ENCODE peak calls at places on chromosomes 16 and 17, in four cellular contexts. S is ovary; O is esophagus muscularis mucosa; B is CD8-positive, alpha-beta T cell. L is an unnamed sample.

GRCh38 chr16:49620868-49621239 is 235.1 kb downstream of the ZNF423 start:
- DNase-seq in S (peak; percentile 76), B (no peak), O (no peak), L (peak; percentile 18)

GRCh38 chr17:40373324-40373723 is 8.8 kb upstream of the GJD3 start:
- DNase-seq in O (no peak), S (no peak), B (no peak), L (no peak)

GRCh38 chr17:30426292-30426691 is 47.6 kb downstream of the CPD start:
- DNase-seq in B (no peak), S (no peak), O (no peak), L (no peak)

GRCh38 chr17:17713839-17714238 is 32.6 kb downstream of the RAI1 start:
- DNase-seq in S (no peak), B (no peak), O (no peak), L (no peak)

GRCh38 chr17:48728232-48729231 is at the start of gene HOXB13:
- DNase-seq in O (no peak), S (no peak), B (peak; percentile 43), L (peak; percentile 96)

GRCh38 chr17:38425744-38426143 is 2.5 kb upstream of the ARHGAP23 start:
- DNase-seq in S (no peak), B (no peak), O (no peak), L (no peak)

GRCh38 chr17:66715745-66716156 is 119.2 kb upstream of the CACNG5 start:
- DNase-seq in S (no peak), B (no peak), O (no peak), L (peak; percentile 79)

GRCh38 chr17:27623578-27623977 is 7.4 kb upstream of the LGALS9 start:
- DNase-seq in O (no peak), B (no peak), S (no peak), L (no peak)

GRCh38 chr17:37693328-37693727 is 50.1 kb upstream of the DDX52 start:
- DNase-seq in S (no peak), B (no peak), O (no peak), L (no peak)

GRCh38 chr17:81329927-81330883 is 35.1 kb upstream of the SLC38A10 start:
- DNase-seq in S (no peak), B (no peak), O (no peak), L (no peak)

GRCh38 chr16:13245713-13246377 is 344.4 kb downstream of the SHISA9 start:
- DNase-seq in B (no peak), S (no peak), O (no peak), L (no peak)

GRCh38 chr17:81644496-81644895 is 7.5 kb downstream of the TSPAN10 start:
- DNase-seq in O (no peak), B (no peak), S (no peak), L (no peak)

GRCh38 chr17:77579717-77580116 is 378.8 kb upstream of the TNRC6C start:
- DNase-seq in O (no peak), S (no peak), B (no peak), L (no peak)

GRCh38 chr16:77062878-77063566 is 128.0 kb upstream of the MON1B start:
- DNase-seq in O (no peak), B (no peak), S (no peak), L (no peak)

GRCh38 chr16:75202069-75202590 is 4.8 kb downstream of the CTRB2 start:
- DNase-seq in B (no peak), O (no peak), S (no peak), L (no peak)

GRCh38 chr17:49157784-49158183 is 25.2 kb downstream of the B4GALNT2 start:
- DNase-seq in O (no peak), B (no peak), S (no peak), L (peak; percentile 29)

GRCh38 chr16:1613728-1614225 is 1.6 kb downstream of the CRAMP1 start:
- DNase-seq in B (no peak), O (no peak), S (peak; percentile 34), L (no peak)

GRCh38 chr17:39404542-39405378 is 3.3 kb upstream of the FBXL20 start:
- DNase-seq in S (no peak), B (no peak), O (no peak), L (peak; percentile 1)

GRCh38 chr17:82292251-82293154 is 19.0 kb upstream of the CSNK1D start:
- DNase-seq in B (peak; percentile 89), S (peak; percentile 95), O (peak; percentile 99), L (peak; percentile 99)

GRCh38 chr17:62859146-62859545 is 51.0 kb upstream of the MARCHF10 start:
- DNase-seq in S (no peak), B (no peak), O (no peak), L (no peak)

GRCh38 chr17:44636562-44636961 is 19.7 kb upstream of the MEIOC start:
- DNase-seq in S (no peak), O (no peak), B (no peak), L (peak; percentile 1)

GRCh38 chr17:82859431-82860403 is 19.9 kb upstream of the ZNF750 start:
- DNase-seq in O (no peak), S (no peak), B (peak; percentile 63), L (peak; percentile 28)

GRCh38 chr17:47840742-47841487 is at the start of gene SCRN2:
- DNase-seq in O (peak; percentile 97), B (peak; percentile 88), S (peak; percentile 89), L (peak; percentile 67)

GRCh38 chr16:10979717-10980601 is 35.6 kb downstream of the CLEC16A start:
- DNase-seq in O (no peak), S (peak; percentile 62), B (no peak), L (no peak)

GRCh38 chr16:19555938-19556778 is 655 bp downstream of the VPS35L start:
- DNase-seq in O (no peak), B (peak; percentile 10), S (no peak), L (peak; percentile 61)

GRCh38 chr16:72723781-72724180 is 324.1 kb downstream of the ZFHX3 start:
- DNase-seq in S (no peak), B (no peak), O (no peak), L (no peak)

GRCh38 chr17:32777436-32777835 is 99.5 kb downstream of the MYO1D start:
- DNase-seq in S (no peak), O (no peak), B (no peak), L (no peak)

GRCh38 chr17:28509784-28510183 is 3.6 kb downstream of the FOXN1 start:
- DNase-seq in B (no peak), S (no peak), O (no peak), L (no peak)

GRCh38 chr16:71297252-71297651 is 8.1 kb upstream of the CMTR2 start:
- DNase-seq in S (no peak), B (no peak), O (no peak), L (peak; percentile 15)

GRCh38 chr16:6231351-6231750 is 1101.3 kb upstream of the RBFOX1 start:
- DNase-seq in O (no peak), B (no peak), S (no peak), L (no peak)

GRCh38 chr16:83913234-83913633 is 14.3 kb downstream of the MLYCD start:
- DNase-seq in S (no peak), O (no peak), B (no peak), L (no peak)

GRCh38 chr16:57755726-57756423 is 20.3 kb downstream of the KATNB1 start:
- DNase-seq in B (no peak), S (peak; percentile 21), O (no peak), L (no peak)

GRCh38 chr16:86505899-86506864 is 4.1 kb upstream of the FOXF1 start:
- DNase-seq in B (no peak), S (no peak), O (no peak), L (no peak)

GRCh38 chr17:67328026-67328425 is 38.4 kb downstream of the PSMD12 start:
- DNase-seq in O (no peak), S (no peak), B (no peak), L (no peak)

GRCh38 chr17:82921426-82921825 is 81.6 kb upstream of the ZNF750 start:
- DNase-seq in S (no peak), O (no peak), B (no peak), L (no peak)

DNA sequence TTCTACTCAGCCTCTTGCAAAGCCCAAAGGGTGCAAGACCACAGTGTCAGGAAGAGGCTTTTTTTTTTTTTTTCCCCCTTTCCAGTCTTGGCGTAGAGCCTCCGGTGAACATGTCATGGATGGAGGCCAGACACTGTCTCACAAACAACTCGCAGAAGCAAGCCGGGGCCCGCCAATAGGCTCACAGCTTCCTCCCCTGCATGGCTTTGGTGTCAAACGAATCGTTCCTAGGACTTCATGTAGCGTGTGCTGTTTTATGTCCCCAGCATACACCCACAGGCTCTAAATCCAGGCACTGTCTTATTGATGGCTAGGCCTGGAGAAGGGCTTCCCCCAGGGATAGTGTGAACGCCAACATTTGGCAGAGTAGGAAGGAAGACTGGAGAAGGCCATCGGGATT is 457.7 kb upstream of the MAF start:
- DNase-seq in B (no peak), S (peak; percentile 81), O (no peak), L (no peak)
- H3K4me3 ChIP-seq in B (no peak overlapping the region), S (no peak overlapping the region), O (no peak overlapping the region), L (no peak overlapping the region)

DNA sequence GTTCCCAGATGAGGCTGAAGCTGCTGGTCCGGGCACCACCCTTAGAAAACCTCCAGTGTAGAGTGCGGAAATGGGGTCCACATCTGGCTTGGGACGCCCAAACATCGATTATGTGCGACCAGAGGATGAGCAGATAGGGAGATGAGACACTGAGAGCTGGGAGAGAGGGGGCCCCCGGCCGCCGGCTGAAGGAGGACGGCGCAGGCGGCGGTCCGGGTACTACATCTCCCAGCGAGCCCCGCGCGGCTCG is 182 bp upstream of the SPECC1 start:
- DNase-seq in O (no peak), S (no peak), B (no peak), L (no peak)
- H3K27ac ChIP-seq in O (peak overlapping the region; percentile 84), S (peak overlapping the region; percentile 72), B (no peak overlapping the region), L (no peak overlapping the region)

GRCh38 chr17:74010903-74011302 is 192.6 kb upstream of the RPL38 start:
- DNase-seq in S (no peak), O (no peak), B (no peak), L (no peak)

GRCh38 chr17:74005790-74006189 is 197.7 kb upstream of the RPL38 start:
- DNase-seq in B (no peak), S (no peak), O (no peak), L (no peak)

GRCh38 chr17:74006366-74006765 is 197.1 kb upstream of the RPL38 start:
- DNase-seq in B (no peak), S (no peak), O (no peak), L (no peak)

GRCh38 chr17:74011963-74012362 is 191.5 kb upstream of the RPL38 start:
- DNase-seq in B (no peak), S (no peak), O (no peak), L (no peak)

GRCh38 chr17:74008196-74008595 is 195.3 kb upstream of the RPL38 start:
- DNase-seq in S (no peak), O (no peak), B (no peak), L (peak; percentile 29)
- TF ChIP-seq CTCF in S (no peak), O (no peak), B (no peak), L (peak; percentile 55)

GRCh38 chr17:15926039-15926740 is 18.7 kb upstream of the ADORA2B start:
- DNase-seq in O (no peak), B (no peak), S (no peak), L (no peak)
- H3K4me3 ChIP-seq in O (no peak overlapping the region), B (no peak overlapping the region), S (no peak overlapping the region), L (no peak overlapping the region)